ENCODE peak calls at places on chromosomes 1 and 21, in ten cellular contexts. One of them, this sample, is unnamed.
A peak's percentile ranks its signal among the peaks of the same experiment; 100 is the strongest.

GRCh38 chr1:153612111-153612754 is 704 bp downstream of the S100A16 start:
- DNase-seq in body of pancreas: no peak
- DNase-seq in left lung: no peak
- DNase-seq in HFF-Myc: no peak
- DNase-seq in cardiac muscle cell: no peak
- DNase-seq in H9: no peak
- DNase-seq in cardiac fibroblast: no peak
- DNase-seq in CD4-positive, alpha-beta T cell: no peak
- DNase-seq in fibroblast of villous mesenchyme: no peak
- DNase-seq in WTC11: no peak
- DNase-seq in this sample: no peak

GRCh38 chr1:95249929-95250328 is 15.9 kb downstream of the RWDD3 start:
- DNase-seq in HFF-Myc: no peak
- DNase-seq in CD4-positive, alpha-beta T cell: no peak
- DNase-seq in fibroblast of villous mesenchyme: no peak
- DNase-seq in cardiac muscle cell: no peak
- DNase-seq in WTC11: no peak
- DNase-seq in H9: no peak
- DNase-seq in left lung: no peak
- DNase-seq in body of pancreas: no peak
- DNase-seq in cardiac fibroblast: no peak
- DNase-seq in this sample: no peak

GRCh38 chr21:26835027-26835713 is 10.0 kb downstream of the ADAMTS1 start:
- DNase-seq in HFF-Myc: no peak
- DNase-seq in fibroblast of villous mesenchyme: peak; percentile 96
- DNase-seq in cardiac fibroblast: peak; percentile 84
- DNase-seq in H9: no peak
- DNase-seq in body of pancreas: no peak
- DNase-seq in WTC11: no peak
- DNase-seq in left lung: no peak
- DNase-seq in cardiac muscle cell: no peak
- DNase-seq in CD4-positive, alpha-beta T cell: no peak
- DNase-seq in this sample: no peak

GRCh38 chr1:34125721-34126380 is 39.2 kb downstream of the CSMD2 start:
- DNase-seq in cardiac muscle cell: no peak
- DNase-seq in HFF-Myc: no peak
- DNase-seq in H9: no peak
- DNase-seq in CD4-positive, alpha-beta T cell: no peak
- DNase-seq in fibroblast of villous mesenchyme: no peak
- DNase-seq in WTC11: no peak
- DNase-seq in body of pancreas: no peak
- DNase-seq in cardiac fibroblast: no peak
- DNase-seq in left lung: no peak
- DNase-seq in this sample: no peak

GRCh38 chr1:107538502-107538901 is 397.7 kb downstream of the NTNG1 start:
- DNase-seq in HFF-Myc: no peak
- DNase-seq in CD4-positive, alpha-beta T cell: no peak
- DNase-seq in cardiac muscle cell: no peak
- DNase-seq in left lung: no peak
- DNase-seq in H9: no peak
- DNase-seq in WTC11: no peak
- DNase-seq in body of pancreas: no peak
- DNase-seq in cardiac fibroblast: no peak
- DNase-seq in fibroblast of villous mesenchyme: no peak
- DNase-seq in this sample: no peak

GRCh38 chr1:10724052-10724494 is 72.4 kb downstream of the CASZ1 start:
- DNase-seq in body of pancreas: peak; percentile 93
- DNase-seq in HFF-Myc: peak; percentile 27
- DNase-seq in fibroblast of villous mesenchyme: no peak
- DNase-seq in cardiac muscle cell: peak; percentile 82
- DNase-seq in WTC11: no peak
- DNase-seq in H9: no peak
- DNase-seq in left lung: no peak
- DNase-seq in CD4-positive, alpha-beta T cell: no peak
- DNase-seq in cardiac fibroblast: peak; percentile 71
- DNase-seq in this sample: no peak

GRCh38 chr1:26608895-26609294 is 79.3 kb downstream of the RPS6KA1 start:
- DNase-seq in CD4-positive, alpha-beta T cell: no peak
- DNase-seq in cardiac fibroblast: peak; percentile 48
- DNase-seq in WTC11: no peak
- DNase-seq in cardiac muscle cell: no peak
- DNase-seq in left lung: no peak
- DNase-seq in HFF-Myc: no peak
- DNase-seq in fibroblast of villous mesenchyme: peak; percentile 11
- DNase-seq in body of pancreas: no peak
- DNase-seq in H9: no peak
- DNase-seq in this sample: no peak

GRCh38 chr1:26686795-26687194 is 9.0 kb upstream of the ARID1A start:
- DNase-seq in cardiac fibroblast: peak; percentile 42
- DNase-seq in body of pancreas: no peak
- DNase-seq in H9: no peak
- DNase-seq in fibroblast of villous mesenchyme: no peak
- DNase-seq in HFF-Myc: no peak
- DNase-seq in CD4-positive, alpha-beta T cell: no peak
- DNase-seq in left lung: no peak
- DNase-seq in cardiac muscle cell: peak; percentile 11
- DNase-seq in WTC11: no peak
- DNase-seq in this sample: no peak

GRCh38 chr1:9218917-9219316 is 15.7 kb upstream of the H6PD start:
- DNase-seq in CD4-positive, alpha-beta T cell: no peak
- DNase-seq in H9: no peak
- DNase-seq in fibroblast of villous mesenchyme: no peak
- DNase-seq in cardiac fibroblast: no peak
- DNase-seq in left lung: no peak
- DNase-seq in cardiac muscle cell: no peak
- DNase-seq in body of pancreas: no peak
- DNase-seq in HFF-Myc: no peak
- DNase-seq in WTC11: no peak
- DNase-seq in this sample: no peak

GRCh38 chr1:164559342-164560070 is 522 bp downstream of the PBX1 start:
- DNase-seq in H9: peak; percentile 60
- DNase-seq in cardiac fibroblast: peak; percentile 43
- DNase-seq in CD4-positive, alpha-beta T cell: no peak
- DNase-seq in HFF-Myc: no peak
- DNase-seq in fibroblast of villous mesenchyme: peak; percentile 40
- DNase-seq in WTC11: peak; percentile 58
- DNase-seq in left lung: peak; percentile 76
- DNase-seq in cardiac muscle cell: peak; percentile 59
- DNase-seq in body of pancreas: peak; percentile 23
- DNase-seq in this sample: no peak

DNA sequence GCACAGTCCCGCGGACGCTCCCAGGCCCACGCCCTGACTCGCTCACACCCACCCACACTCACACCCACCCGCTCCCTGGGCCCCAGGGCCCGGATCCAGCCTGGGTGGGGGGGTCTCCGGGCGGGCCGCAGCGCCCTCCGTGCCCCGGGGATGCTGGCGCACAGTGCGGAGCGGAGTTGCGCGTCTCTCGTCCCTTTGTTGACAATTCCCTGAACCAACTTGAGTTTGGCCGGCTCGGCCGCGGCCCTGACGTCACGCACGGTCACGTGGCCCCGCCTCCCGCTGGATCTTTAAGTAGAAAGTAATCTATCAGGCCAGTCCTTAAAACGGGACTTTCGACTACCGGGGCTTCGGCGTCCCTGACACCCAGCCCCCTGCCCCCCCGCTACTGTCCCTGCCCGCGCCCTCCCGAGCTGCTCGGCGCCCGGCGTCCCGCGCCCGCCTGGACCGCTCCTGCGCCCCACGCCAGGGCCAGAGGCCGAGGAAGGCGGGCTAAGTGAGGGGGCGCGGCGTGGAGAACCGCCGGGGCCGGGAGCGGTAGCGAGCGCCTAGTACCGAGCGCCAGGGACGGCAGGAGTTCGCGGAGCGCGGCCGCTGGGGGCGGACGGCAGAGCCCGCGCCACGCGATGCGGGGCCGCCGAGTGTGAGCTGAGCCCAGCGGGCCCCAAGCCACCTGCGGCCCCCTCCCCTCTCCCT is at the start of gene FOXD3:
- DNase-seq in fibroblast of villous mesenchyme: peak; percentile 49
- DNase-seq in WTC11: peak; percentile 94
- DNase-seq in CD4-positive, alpha-beta T cell: no peak
- DNase-seq in left lung: peak; percentile 94
- DNase-seq in cardiac fibroblast: peak; percentile 36
- DNase-seq in cardiac muscle cell: peak; percentile 60
- DNase-seq in HFF-Myc: no peak
- DNase-seq in H9: peak; percentile 92
- DNase-seq in body of pancreas: peak; percentile 54
- DNase-seq in this sample: peak; percentile 65
- TF ChIP-seq CTCF in fibroblast of villous mesenchyme: no peak
- TF ChIP-seq CTCF in WTC11: no peak
- TF ChIP-seq CTCF in CD4-positive, alpha-beta T cell: no peak
- TF ChIP-seq CTCF in left lung: no peak
- TF ChIP-seq CTCF in cardiac fibroblast: no peak
- TF ChIP-seq CTCF in cardiac muscle cell: no peak
- TF ChIP-seq CTCF in HFF-Myc: no peak
- TF ChIP-seq CTCF in H9: no peak
- TF ChIP-seq CTCF in body of pancreas: no peak
- TF ChIP-seq CTCF in this sample: no peak

GRCh38 chr1:28540651-28541050 is 12.2 kb upstream of the TRNAU1AP start:
- DNase-seq in WTC11: no peak
- DNase-seq in H9: no peak
- DNase-seq in cardiac muscle cell: no peak
- DNase-seq in left lung: no peak
- DNase-seq in CD4-positive, alpha-beta T cell: no peak
- DNase-seq in HFF-Myc: no peak
- DNase-seq in fibroblast of villous mesenchyme: no peak
- DNase-seq in body of pancreas: no peak
- DNase-seq in cardiac fibroblast: no peak
- DNase-seq in this sample: no peak
- TF ChIP-seq CTCF in WTC11: no peak
- TF ChIP-seq CTCF in H9: peak; percentile 52
- TF ChIP-seq CTCF in cardiac muscle cell: no peak
- TF ChIP-seq CTCF in left lung: no peak
- TF ChIP-seq CTCF in CD4-positive, alpha-beta T cell: no peak
- TF ChIP-seq CTCF in HFF-Myc: peak; percentile 17
- TF ChIP-seq CTCF in fibroblast of villous mesenchyme: peak; percentile 22
- TF ChIP-seq CTCF in body of pancreas: no peak
- TF ChIP-seq CTCF in cardiac fibroblast: peak; percentile 7
- TF ChIP-seq CTCF in this sample: no peak

DNA sequence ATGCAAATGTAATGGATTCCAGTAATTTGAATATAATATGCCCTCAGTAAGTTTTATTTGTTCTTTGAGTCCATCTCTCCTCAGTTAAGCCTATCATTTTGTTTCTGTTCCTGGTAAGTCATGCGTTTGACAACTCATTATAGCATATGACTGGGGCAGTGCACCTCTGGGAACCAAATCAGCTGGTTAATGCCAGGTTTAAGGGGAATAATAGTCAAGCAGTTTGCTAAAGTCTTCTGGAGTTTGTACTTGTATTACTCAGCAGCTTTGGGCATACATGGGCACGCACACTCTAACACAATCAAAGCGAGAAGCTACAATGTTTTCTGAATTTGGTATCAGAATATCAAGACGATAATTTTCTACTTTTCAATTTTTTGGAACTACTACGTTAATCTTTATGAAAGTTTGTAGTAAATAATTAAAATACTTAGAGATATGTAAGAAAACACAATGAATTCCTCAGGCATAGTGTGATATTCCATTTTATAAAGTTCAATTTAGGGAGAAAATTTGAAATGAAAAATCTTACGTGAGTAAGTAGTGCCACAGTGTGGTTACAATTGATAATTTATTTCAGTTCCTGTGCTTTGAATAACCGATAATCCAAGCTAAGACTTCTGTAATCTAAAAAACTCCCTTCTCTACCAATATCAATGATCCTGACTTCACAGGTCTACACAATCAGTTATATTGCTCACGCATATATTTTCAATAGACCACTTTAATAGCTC is 43.8 kb upstream of the KCTD3 start:
- DNase-seq in H9: no peak
- DNase-seq in HFF-Myc: no peak
- DNase-seq in WTC11: no peak
- DNase-seq in cardiac fibroblast: peak; percentile 25
- DNase-seq in body of pancreas: no peak
- DNase-seq in left lung: no peak
- DNase-seq in fibroblast of villous mesenchyme: peak; percentile 21
- DNase-seq in CD4-positive, alpha-beta T cell: no peak
- DNase-seq in cardiac muscle cell: peak; percentile 2
- DNase-seq in this sample: no peak
- TF ChIP-seq CTCF in H9: peak; percentile 48
- TF ChIP-seq CTCF in HFF-Myc: no peak
- TF ChIP-seq CTCF in WTC11: no peak
- TF ChIP-seq CTCF in cardiac fibroblast: no peak
- TF ChIP-seq CTCF in body of pancreas: no peak
- TF ChIP-seq CTCF in left lung: peak; percentile 23
- TF ChIP-seq CTCF in fibroblast of villous mesenchyme: peak; percentile 16
- TF ChIP-seq CTCF in CD4-positive, alpha-beta T cell: no peak
- TF ChIP-seq CTCF in cardiac muscle cell: no peak
- TF ChIP-seq CTCF in this sample: no peak

GRCh38 chr21:42562816-42563215 is 49.2 kb downstream of the SLC37A1 start:
- DNase-seq in H9: no peak
- DNase-seq in cardiac muscle cell: no peak
- DNase-seq in CD4-positive, alpha-beta T cell: no peak
- DNase-seq in WTC11: peak; percentile 6
- DNase-seq in body of pancreas: peak; percentile 5
- DNase-seq in HFF-Myc: no peak
- DNase-seq in left lung: peak; percentile 48
- DNase-seq in fibroblast of villous mesenchyme: no peak
- DNase-seq in cardiac fibroblast: no peak
- DNase-seq in this sample: no peak

GRCh38 chr21:42563261-42564045 is 49.8 kb downstream of the SLC37A1 start:
- DNase-seq in H9: no peak
- DNase-seq in body of pancreas: peak; percentile 7
- DNase-seq in cardiac fibroblast: no peak
- DNase-seq in WTC11: peak; percentile 1
- DNase-seq in CD4-positive, alpha-beta T cell: no peak
- DNase-seq in cardiac muscle cell: no peak
- DNase-seq in fibroblast of villous mesenchyme: peak; percentile 6
- DNase-seq in HFF-Myc: no peak
- DNase-seq in left lung: peak; percentile 30
- DNase-seq in this sample: no peak

GRCh38 chr21:42562258-42562657 is 48.6 kb downstream of the SLC37A1 start:
- DNase-seq in fibroblast of villous mesenchyme: no peak
- DNase-seq in HFF-Myc: no peak
- DNase-seq in CD4-positive, alpha-beta T cell: no peak
- DNase-seq in cardiac fibroblast: no peak
- DNase-seq in WTC11: peak; percentile 4
- DNase-seq in H9: no peak
- DNase-seq in cardiac muscle cell: no peak
- DNase-seq in left lung: no peak
- DNase-seq in body of pancreas: peak; percentile 1
- DNase-seq in this sample: no peak

GRCh38 chr21:42560517-42561179 is 47.0 kb downstream of the SLC37A1 start:
- DNase-seq in H9: no peak
- DNase-seq in CD4-positive, alpha-beta T cell: no peak
- DNase-seq in body of pancreas: no peak
- DNase-seq in fibroblast of villous mesenchyme: no peak
- DNase-seq in left lung: no peak
- DNase-seq in cardiac muscle cell: no peak
- DNase-seq in cardiac fibroblast: no peak
- DNase-seq in HFF-Myc: no peak
- DNase-seq in WTC11: peak; percentile 2
- DNase-seq in this sample: no peak

DNA sequence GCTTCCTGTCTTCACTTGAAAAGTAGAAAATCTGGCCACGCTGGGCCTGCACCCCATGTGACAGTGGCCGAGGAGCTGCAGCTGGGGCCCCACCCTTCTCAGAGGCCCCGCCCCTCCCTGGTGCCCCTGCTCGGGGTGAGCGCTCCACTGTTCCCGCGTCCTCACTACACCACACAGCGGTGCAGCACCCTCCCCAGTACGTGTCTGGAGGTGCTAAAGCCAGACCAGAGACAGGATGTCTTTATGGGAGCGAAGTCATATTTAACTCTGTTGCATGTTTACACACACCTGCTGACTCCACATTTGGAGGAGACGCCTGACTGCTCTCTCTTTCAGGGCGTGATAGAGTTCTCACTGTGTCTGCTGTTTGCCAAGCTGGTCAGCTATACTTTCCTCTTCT is 48.1 kb downstream of the SLC37A1 start:
- DNase-seq in left lung: peak; percentile 64
- DNase-seq in fibroblast of villous mesenchyme: no peak
- DNase-seq in H9: no peak
- DNase-seq in HFF-Myc: no peak
- DNase-seq in cardiac fibroblast: no peak
- DNase-seq in body of pancreas: peak; percentile 35
- DNase-seq in cardiac muscle cell: no peak
- DNase-seq in CD4-positive, alpha-beta T cell: no peak
- DNase-seq in WTC11: peak; percentile 16
- DNase-seq in this sample: peak; percentile 60
- TF ChIP-seq CTCF in left lung: no peak
- TF ChIP-seq CTCF in fibroblast of villous mesenchyme: no peak
- TF ChIP-seq CTCF in H9: no peak
- TF ChIP-seq CTCF in HFF-Myc: no peak
- TF ChIP-seq CTCF in cardiac fibroblast: no peak
- TF ChIP-seq CTCF in body of pancreas: no peak
- TF ChIP-seq CTCF in cardiac muscle cell: no peak
- TF ChIP-seq CTCF in CD4-positive, alpha-beta T cell: no peak
- TF ChIP-seq CTCF in WTC11: no peak
- TF ChIP-seq CTCF in this sample: no peak

This sample was measured in GM20000.